ENCODE peak calls at places on chromosome 13, in seven cellular contexts. A is stimulated activated CD4-positive, alpha-beta T cell treated with anti-CD3 and anti-CD28 coated beads, Interleukin-12 subunit alpha, Interleukin-12 subunit beta, amount 100 ng/mL, for 48 hours; S is NT2/D1; B is GM06990; N is naive thymus-derived CD8-positive, alpha-beta T cell; Z is activated T-cell treated with anti-CD3 and anti-CD28 coated beads for 1 hour; C is CD8-positive, alpha-beta memory T cell. R is an unnamed sample.

GRCh38 chr13:24727731-24728601 is 36.0 kb upstream of the RNF17 start:
- DNase-seq in A (peak), Z (peak), C (peak), B (peak), N (peak), S (peak), R (peak)

GRCh38 chr13:86282450-86282849 is 483.2 kb upstream of the SLITRK6 start:
- DNase-seq in N (no peak), S (no peak), A (no peak), Z (no peak), C (no peak), B (no peak), R (no peak)

GRCh38 chr13:35987572-35988513 is 143.3 kb downstream of the DCLK1 start:
- DNase-seq in Z (no peak), A (no peak), B (no peak), C (no peak), N (no peak), S (no peak), R (no peak)

GRCh38 chr13:92991687-92992086 is 234.9 kb upstream of the GPC6 start:
- DNase-seq in S (no peak), C (no peak), N (no peak), A (no peak), B (no peak), Z (no peak), R (no peak)

GRCh38 chr13:59823495-59823894 is 340.2 kb downstream of the DIAPH3 start:
- DNase-seq in C (no peak), B (no peak), S (no peak), N (no peak), A (no peak), Z (no peak), R (no peak)

GRCh38 chr13:46551410-46552301 is 1.3 kb upstream of the LRCH1 start:
- DNase-seq in N (peak), S (peak), C (peak), Z (peak), A (peak), B (no peak), R (peak)

GRCh38 chr13:90493667-90494066 is 853.8 kb upstream of the MIR17HG start:
- DNase-seq in A (no peak), B (no peak), Z (no peak), N (no peak), C (no peak), S (no peak), R (no peak)

GRCh38 chr13:76053181-76053580 is 417.1 kb downstream of the LMO7 start:
- DNase-seq in N (no peak), S (no peak), B (no peak), Z (no peak), C (no peak), A (no peak), R (no peak)

GRCh38 chr13:25267715-25268114 is 19.6 kb downstream of the MTMR6 start:
- DNase-seq in S (no peak), Z (no peak), N (no peak), A (no peak), C (no peak), B (no peak), R (no peak)

GRCh38 chr13:58960909-58961308 is 1202.8 kb downstream of the DIAPH3 start:
- DNase-seq in B (no peak), N (no peak), A (no peak), S (no peak), Z (no peak), C (no peak), R (no peak)

GRCh38 chr13:112435973-112436372 is 59.8 kb downstream of the SPACA7 start:
- DNase-seq in N (no peak), Z (no peak), S (no peak), B (no peak), C (no peak), A (no peak), R (no peak)

GRCh38 chr13:43573787-43574562 is 212.8 kb downstream of the ENOX1 start:
- DNase-seq in S (no peak), N (no peak), Z (no peak), C (no peak), B (no peak), A (no peak), R (no peak)

GRCh38 chr13:97275265-97275664 is 53.1 kb downstream of the MBNL2 start:
- DNase-seq in A (no peak), B (no peak), C (no peak), Z (no peak), S (no peak), N (no peak), R (no peak)

GRCh38 chr13:34935841-34936240 is 6.2 kb upstream of the NBEA start:
- DNase-seq in C (no peak), B (no peak), A (no peak), N (no peak), Z (no peak), S (no peak), R (no peak)

GRCh38 chr13:91133941-91134772 is 213.3 kb upstream of the MIR17HG start:
- DNase-seq in N (peak), S (peak), Z (no peak), B (no peak), A (peak), C (no peak), R (peak)

GRCh38 chr13:36175621-36176020 is 38.7 kb downstream of the SOHLH2 start:
- DNase-seq in N (no peak), Z (no peak), A (no peak), B (no peak), C (no peak), S (no peak), R (no peak)

GRCh38 chr13:107822006-107822405 is 393.3 kb downstream of the LIG4 start:
- DNase-seq in S (no peak), B (no peak), A (no peak), C (no peak), Z (no peak), N (no peak), R (no peak)

GRCh38 chr13:45370922-45371406 is 30.0 kb upstream of the TPT1 start:
- DNase-seq in Z (peak), S (peak), A (peak), C (peak), B (peak), N (peak), R (peak)

GRCh38 chr13:27470042-27470830 is 19.9 kb upstream of the MTIF3 start:
- DNase-seq in B (no peak), N (no peak), S (no peak), Z (no peak), A (no peak), C (no peak), R (no peak)

GRCh38 chr13:96822900-96823299 is 171.4 kb downstream of the OXGR1 start:
- DNase-seq in S (peak), B (no peak), A (no peak), Z (no peak), C (no peak), N (no peak), R (no peak)

GRCh38 chr13:112668924-112669323 is 20.9 kb upstream of the ATP11A start:
- DNase-seq in Z (no peak), N (no peak), C (no peak), A (no peak), B (no peak), S (no peak), R (no peak)

GRCh38 chr13:28532226-28533048 is 37.5 kb upstream of the FLT1 start:
- DNase-seq in B (no peak), N (no peak), Z (no peak), A (no peak), S (no peak), C (no peak), R (peak)

GRCh38 chr13:109764474-109765292 is 21.7 kb downstream of the IRS2 start:
- DNase-seq in N (no peak), C (no peak), A (no peak), Z (no peak), S (no peak), B (no peak), R (no peak)

GRCh38 chr13:39484506-39485313 is 118.3 kb downstream of the LHFPL6 start:
- DNase-seq in N (no peak), Z (no peak), S (no peak), A (no peak), C (no peak), B (no peak), R (no peak)

GRCh38 chr13:48790996-48791395 is 137.3 kb downstream of the CYSLTR2 start:
- DNase-seq in S (no peak), B (no peak), Z (no peak), A (no peak), N (no peak), C (no peak), R (no peak)

GRCh38 chr13:30132623-30133553 is 174.5 kb downstream of the KATNAL1 start:
- DNase-seq in S (peak), C (peak), N (peak), B (peak), A (peak), Z (peak), R (peak)

GRCh38 chr13:75857291-75857690 is 221.2 kb downstream of the LMO7 start:
- DNase-seq in S (no peak), B (no peak), C (no peak), Z (no peak), N (no peak), A (no peak), R (no peak)

GRCh38 chr13:20704459-20705069 is 1.1 kb downstream of the IL17D start:
- DNase-seq in C (no peak), A (no peak), S (no peak), N (peak), Z (no peak), B (peak), R (no peak)

GRCh38 chr13:34017231-34017630 is 199.3 kb downstream of the RFC3 start:
- DNase-seq in B (no peak), S (no peak), C (no peak), A (no peak), N (no peak), Z (no peak), R (no peak)

GRCh38 chr13:41973247-41973741 is 12.4 kb upstream of the VWA8 start:
- DNase-seq in N (no peak), A (no peak), B (no peak), Z (no peak), S (no peak), C (no peak), R (no peak)

GRCh38 chr13:97068146-97068545 is 73.9 kb upstream of the OXGR1 start:
- DNase-seq in A (no peak), C (no peak), N (no peak), B (no peak), S (no peak), Z (no peak), R (no peak)

GRCh38 chr13:48009298-48009697 is 8.2 kb upstream of the SUCLA2 start:
- DNase-seq in A (no peak), N (no peak), C (no peak), B (no peak), Z (no peak), S (no peak), R (no peak)

GRCh38 chr13:93865235-93865634 is 614.2 kb downstream of the DCT start:
- DNase-seq in C (no peak), S (no peak), B (no peak), A (no peak), N (no peak), Z (no peak), R (no peak)

GRCh38 chr13:81487151-81487550 is 1146.2 kb upstream of the SPRY2 start:
- DNase-seq in Z (no peak), S (peak), N (no peak), B (no peak), C (no peak), A (no peak), R (peak)

GRCh38 chr13:113272791-113273190 is 24.2 kb upstream of the LAMP1 start:
- DNase-seq in A (no peak), B (no peak), Z (no peak), S (no peak), C (no peak), N (no peak), R (no peak)

GRCh38 chr13:80955487-80955886 is 614.6 kb upstream of the SPRY2 start:
- DNase-seq in Z (no peak), N (no peak), C (no peak), A (no peak), B (no peak), S (no peak), R (no peak)

GRCh38 chr13:30830638-30830965 is 75.5 kb upstream of the MEDAG start:
- DNase-seq in C (no peak), Z (no peak), N (no peak), A (no peak), B (no peak), S (no peak), R (no peak)

R was measured in mucosa of gallbladder.